ENCODE peak calls at places on chromosome 2, in six cellular contexts. W is K562, X is A549, H is SK-N-SH, M is HepG2, A is GM12878. J is an unnamed sample.

GRCh38 chr2:9474361-9475117 is at the start of gene IAH1:
- DNase-seq in H (peak; percentile 98), A (no peak), M (no peak), X (peak; percentile 75), W (no peak), J (no peak)

GRCh38 chr2:235979753-235980459 is 188.3 kb downstream of the GBX2 start:
- DNase-seq in W (no peak), X (no peak), M (no peak), A (no peak), H (no peak), J (no peak)

GRCh38 chr2:149125031-149125725 is 86.7 kb downstream of the LYPD6B start:
- DNase-seq in W (no peak), H (no peak), X (no peak), A (no peak), M (peak; percentile 64), J (no peak)

GRCh38 chr2:199470672-199471442 is 13.1 kb upstream of the SATB2 start:
- DNase-seq in X (no peak), M (no peak), W (no peak), H (no peak), A (no peak), J (no peak)

GRCh38 chr2:173872714-173873113 is 92.5 kb downstream of the SP3 start:
- DNase-seq in H (no peak), W (no peak), X (no peak), A (no peak), M (no peak), J (no peak)

GRCh38 chr2:171244970-171245782 is 84.5 kb upstream of the TLK1 start:
- DNase-seq in H (no peak), M (no peak), X (no peak), W (no peak), A (no peak), J (peak; percentile 44)

GRCh38 chr2:140013556-140014270 is 1233.5 kb upstream of the NXPH2 start:
- DNase-seq in X (no peak), M (no peak), A (no peak), W (no peak), H (no peak), J (no peak)

GRCh38 chr2:205712508-205712907 is 30.2 kb downstream of the NRP2 start:
- DNase-seq in X (no peak), H (no peak), W (no peak), M (no peak), A (no peak), J (peak; percentile 92)

GRCh38 chr2:187453078-187453641 is 5.1 kb upstream of the CALCRL start:
- DNase-seq in H (peak; percentile 6), X (peak; percentile 7), M (no peak), W (no peak), A (no peak), J (peak; percentile 13)

GRCh38 chr2:32697156-32697555 is 69.3 kb downstream of the TTC27 start:
- DNase-seq in W (no peak), H (no peak), M (no peak), X (no peak), A (no peak), J (peak; percentile 91)

GRCh38 chr2:241659150-241659739 is 21.8 kb downstream of the ATG4B start:
- DNase-seq in X (peak; percentile 27), A (no peak), H (peak; percentile 72), W (no peak), M (peak; percentile 78), J (peak; percentile 73)

GRCh38 chr2:118697771-118698170 is 149.7 kb downstream of the EN1 start:
- DNase-seq in X (no peak), H (no peak), M (no peak), A (no peak), W (no peak), J (no peak)

GRCh38 chr2:141003967-141004657 is 1126.7 kb downstream of the LRP1B start:
- DNase-seq in A (no peak), M (no peak), W (no peak), X (no peak), H (no peak), J (no peak)

GRCh38 chr2:96869281-96869823 is 528 bp downstream of the SEMA4C start:
- DNase-seq in A (no peak), W (peak; percentile 77), H (peak; percentile 85), X (no peak), M (peak; percentile 48), J (peak; percentile 74)

GRCh38 chr2:96868555-96869280 is 1.2 kb downstream of the SEMA4C start:
- DNase-seq in X (peak; percentile 89), W (peak; percentile 94), A (peak; percentile 33), M (peak; percentile 95), H (peak; percentile 97), J (peak; percentile 91)

GRCh38 chr2:96869824-96870630 is at the start of gene SEMA4C:
- DNase-seq in M (no peak), A (no peak), H (peak; percentile 86), W (peak; percentile 81), X (peak; percentile 30), J (no peak)

GRCh38 chr2:96872591-96873349 is 2.9 kb upstream of the SEMA4C start:
- DNase-seq in A (no peak), M (no peak), X (no peak), H (no peak), W (no peak), J (peak; percentile 70)

DNA sequence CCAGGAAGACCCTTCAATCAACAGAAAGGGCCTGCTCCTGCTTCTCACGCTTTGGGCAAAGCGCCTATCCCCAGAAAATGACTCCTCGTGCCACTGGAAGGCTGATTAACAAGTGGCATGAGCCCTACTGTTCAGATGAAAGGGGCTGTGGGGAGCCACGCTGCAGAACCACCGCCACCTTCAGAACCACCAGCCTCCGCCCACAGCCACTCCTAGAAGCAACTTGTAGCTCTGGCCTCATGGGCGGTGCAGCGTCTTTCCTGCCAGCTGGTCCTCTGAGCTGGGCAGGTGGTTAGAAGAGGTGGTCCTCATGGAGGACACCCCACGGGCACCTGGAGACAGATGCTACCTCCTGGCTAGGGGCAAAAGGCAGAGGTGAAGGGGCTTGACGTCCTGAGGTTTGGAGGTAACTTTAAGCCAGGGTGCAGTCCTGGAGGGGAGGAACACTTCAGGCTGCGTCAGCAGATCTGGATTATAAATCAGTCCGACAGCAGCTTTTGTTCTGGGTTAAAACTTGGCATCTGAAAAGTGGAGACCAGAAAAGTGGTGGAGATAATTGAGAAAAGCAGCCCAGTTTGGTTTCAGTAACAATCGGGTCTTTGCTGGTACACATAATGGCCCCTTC is 863 bp upstream of the SEMA4C start:
- DNase-seq in A (no peak), M (no peak), W (no peak), X (no peak), H (no peak), J (no peak)
- TF ChIP-seq SMC3 in A (no peak), M (no peak), W (no peak), X (no peak), H (no peak), J (no peak)

GRCh38 chr2:12226653-12227052 is 480.2 kb downstream of the LPIN1 start:
- DNase-seq in W (no peak), H (no peak), X (no peak), M (no peak), A (no peak), J (no peak)

GRCh38 chr2:12232876-12233275 is 483.9 kb upstream of the TRIB2 start:
- DNase-seq in A (no peak), M (no peak), X (no peak), W (no peak), H (no peak), J (no peak)

GRCh38 chr2:12223732-12224131 is 477.3 kb downstream of the LPIN1 start:
- DNase-seq in W (no peak), X (no peak), A (no peak), H (no peak), M (no peak), J (no peak)

GRCh38 chr2:12231288-12231687 is 484.9 kb downstream of the LPIN1 start:
- DNase-seq in H (no peak), W (no peak), X (no peak), A (no peak), M (no peak), J (no peak)

DNA sequence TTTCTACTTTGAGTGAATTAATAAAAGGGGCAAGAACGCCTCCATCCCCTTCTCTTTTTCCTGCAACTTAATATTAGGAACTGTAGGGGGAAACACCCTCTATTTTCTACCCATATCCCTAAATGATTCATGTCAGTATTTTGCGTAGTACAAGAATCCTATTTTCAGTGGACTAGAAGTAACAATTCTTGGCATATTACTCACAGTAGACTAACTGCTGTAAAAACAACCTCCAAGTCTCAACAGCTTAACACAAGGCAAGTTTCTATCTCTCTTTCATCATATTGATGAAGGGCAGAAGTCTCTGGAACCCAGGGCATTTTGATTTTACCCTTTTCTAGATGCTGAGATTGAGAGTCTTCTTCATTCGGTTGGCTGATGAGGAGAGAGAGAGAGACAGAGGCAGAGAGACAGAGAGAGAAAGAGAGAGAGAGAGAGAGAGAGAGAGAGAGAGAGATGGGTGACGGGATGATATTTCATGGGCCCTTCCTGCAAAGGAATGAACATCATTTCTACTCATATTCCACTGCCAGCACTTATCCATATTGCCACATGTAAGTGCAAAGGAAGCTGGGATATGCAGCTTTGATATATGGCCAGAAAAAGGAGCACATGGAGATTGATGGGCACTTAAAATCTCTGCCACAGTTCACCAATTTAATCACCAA is 481.6 kb downstream of the LPIN1 start:
- DNase-seq in H (no peak), X (no peak), A (no peak), M (no peak), W (no peak), J (peak; percentile 81)
- TF ChIP-seq CTCF in H (peak; percentile 35), X (no peak), A (no peak), M (no peak), W (no peak), J (no peak)

GRCh38 chr2:68799615-68800400 is 65.2 kb downstream of the ARHGAP25 start:
- DNase-seq in M (no peak), X (no peak), H (peak; percentile 44), W (no peak), A (no peak), J (no peak)
- TF ChIP-seq SMC3 in M (no peak), X (no peak), H (no peak), W (no peak), A (no peak), J (no peak)

GRCh38 chr2:12718662-12719399 is 2.1 kb downstream of the TRIB2 start:
- DNase-seq in A (no peak), M (no peak), W (peak; percentile 25), X (no peak), H (peak; percentile 50), J (no peak)

GRCh38 chr2:12720181-12720580 is 3.4 kb downstream of the TRIB2 start:
- DNase-seq in M (no peak), W (no peak), X (no peak), A (no peak), H (no peak), J (peak; percentile 30)

GRCh38 chr2:12717988-12718661 is 1.4 kb downstream of the TRIB2 start:
- DNase-seq in X (peak; percentile 21), M (no peak), H (peak; percentile 75), A (no peak), W (no peak), J (peak; percentile 27)

GRCh38 chr2:12720752-12721151 is 4.0 kb downstream of the TRIB2 start:
- DNase-seq in X (no peak), A (no peak), W (no peak), M (no peak), H (no peak), J (no peak)

DNA sequence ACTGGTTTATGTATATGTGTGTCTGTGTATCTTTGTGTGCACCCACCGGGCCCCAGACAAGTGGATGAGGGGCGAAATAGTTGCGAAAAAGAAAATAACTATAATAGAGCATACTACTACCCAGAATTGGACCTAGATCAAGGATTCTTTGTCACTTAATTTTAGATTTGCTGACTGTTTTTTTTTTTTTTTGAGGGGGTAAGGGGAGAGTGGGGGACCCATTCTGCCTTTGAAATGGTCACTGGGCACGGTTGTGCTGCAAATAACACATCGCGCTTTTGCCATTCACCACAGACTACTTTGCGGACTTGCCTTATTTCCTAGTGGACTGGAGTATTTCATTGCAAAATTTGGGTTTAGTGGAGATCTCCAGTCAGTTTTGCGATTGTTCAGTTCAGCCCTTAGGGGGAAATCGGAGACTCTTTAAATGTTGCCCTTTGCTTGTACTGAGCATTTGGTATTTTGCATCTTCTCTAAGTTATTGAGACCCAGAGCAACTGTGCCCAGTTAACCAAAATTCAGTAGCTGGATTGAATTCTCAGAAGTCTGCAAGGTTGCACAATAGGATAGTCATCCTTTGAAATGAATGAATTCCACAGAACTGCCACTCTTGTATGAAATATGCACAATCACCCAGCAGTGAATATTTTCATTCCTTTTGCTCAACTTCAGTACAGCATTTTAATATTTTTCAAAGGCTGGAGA is 2.8 kb downstream of the TRIB2 start:
- DNase-seq in M (no peak), A (no peak), W (no peak), X (no peak), H (no peak), J (peak; percentile 64)
- TF ChIP-seq CTCF in M (no peak), A (no peak), W (no peak), X (no peak), H (no peak), J (no peak)

J was measured in IMR-90.